ENCODE peak calls at places on chromosomes 13 and 19, in five cellular contexts. Q is AG04450, J is uterus, E is choroid plexus epithelial cell, X is psoas muscle. M is an unnamed sample.

GRCh38 chr13:50016421-50016820 is 1.2 kb downstream of the KCNRG start:
- DNase-seq in Q (no peak), J (no peak), E (peak), X (no peak), M (peak)

GRCh38 chr13:99063952-99064351 is 86.1 kb upstream of the DOCK9 start:
- DNase-seq in Q (no peak), J (no peak), E (peak), X (no peak), M (peak)

GRCh38 chr19:3606174-3606689 is 443 bp downstream of the TBXA2R start:
- DNase-seq in Q (no peak), J (no peak), E (no peak), X (no peak), M (no peak)

GRCh38 chr13:110798595-110798994 is 85.1 kb downstream of the ING1 start:
- DNase-seq in Q (no peak), J (no peak), E (no peak), X (no peak), M (no peak)

GRCh38 chr13:35499131-35500051 is 22.9 kb upstream of the MAB21L1 start:
- DNase-seq in Q (no peak), J (no peak), E (no peak), X (no peak), M (no peak)

GRCh38 chr13:102597029-102598015 is 536 bp downstream of the TPP2 start:
- DNase-seq in Q (no peak), J (peak), E (peak), X (peak), M (peak)

GRCh38 chr19:17183271-17183757 is 31.8 kb upstream of the USE1 start:
- DNase-seq in Q (no peak), J (no peak), E (no peak), X (no peak), M (no peak)

GRCh38 chr13:24097064-24097463 is 63.5 kb upstream of the SPATA13 start:
- DNase-seq in Q (peak), J (no peak), E (peak), X (no peak), M (peak)

GRCh38 chr13:44393391-44393790 is 19.8 kb downstream of the SERP2 start:
- DNase-seq in Q (no peak), J (no peak), E (peak), X (no peak), M (peak)

GRCh38 chr19:48815870-48816501 is 5.2 kb upstream of the BCAT2 start:
- DNase-seq in Q (no peak), J (no peak), E (peak), X (no peak), M (no peak)

DNA sequence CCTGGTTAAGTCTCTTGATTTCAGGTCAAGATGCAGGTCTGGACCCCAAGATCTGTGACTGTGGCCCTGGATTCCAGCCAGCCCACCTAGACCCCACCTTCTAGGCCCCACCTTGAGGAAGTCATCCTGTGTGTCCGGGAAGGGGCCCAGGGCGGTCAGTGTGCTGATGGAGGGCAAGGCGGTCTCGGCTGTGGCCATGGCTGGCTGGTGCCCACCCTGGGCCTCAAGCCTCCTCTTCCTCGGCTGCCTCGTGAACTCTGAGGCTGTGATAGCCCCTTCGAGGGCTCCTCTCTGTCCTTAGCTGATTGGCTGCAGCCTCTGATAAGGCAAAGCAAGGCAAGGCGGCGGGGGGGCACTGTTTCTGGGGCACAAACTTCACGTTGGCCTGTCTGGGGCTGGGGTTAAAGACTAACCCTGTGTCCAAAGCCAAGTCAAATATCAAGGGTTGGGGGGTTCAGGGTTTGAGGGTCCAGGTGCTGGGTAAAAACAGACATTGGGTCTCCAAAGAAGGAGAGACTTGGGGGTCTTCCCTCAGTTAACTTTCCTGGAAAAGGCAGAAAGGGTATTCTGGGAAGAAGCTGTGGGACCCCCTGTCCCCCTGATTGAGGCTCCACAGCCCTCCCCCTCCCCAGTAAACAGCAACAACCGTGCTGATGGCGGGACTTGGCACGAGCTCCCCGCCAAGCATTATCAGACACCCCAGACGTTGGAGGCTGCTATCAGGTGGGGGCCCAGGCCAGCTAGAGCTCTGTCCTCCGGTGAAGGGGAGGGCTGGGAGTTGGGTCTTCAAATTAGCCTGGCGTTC is at the start of gene KLF1:
- DNase-seq in Q (no peak), J (no peak), E (no peak), X (no peak), M (no peak)
- TF ChIP-seq CTCF in Q (no peak), J (no peak), E (no peak), X (no peak), M (no peak)

GRCh38 chr19:39499082-39499642 is 415 bp downstream of the DLL3 start:
- DNase-seq in Q (no peak), J (no peak), E (peak), X (no peak), M (no peak)
- H3K4me3 ChIP-seq in Q (no peak), J (no peak), E (no peak), X (peak), M (no peak)

DNA sequence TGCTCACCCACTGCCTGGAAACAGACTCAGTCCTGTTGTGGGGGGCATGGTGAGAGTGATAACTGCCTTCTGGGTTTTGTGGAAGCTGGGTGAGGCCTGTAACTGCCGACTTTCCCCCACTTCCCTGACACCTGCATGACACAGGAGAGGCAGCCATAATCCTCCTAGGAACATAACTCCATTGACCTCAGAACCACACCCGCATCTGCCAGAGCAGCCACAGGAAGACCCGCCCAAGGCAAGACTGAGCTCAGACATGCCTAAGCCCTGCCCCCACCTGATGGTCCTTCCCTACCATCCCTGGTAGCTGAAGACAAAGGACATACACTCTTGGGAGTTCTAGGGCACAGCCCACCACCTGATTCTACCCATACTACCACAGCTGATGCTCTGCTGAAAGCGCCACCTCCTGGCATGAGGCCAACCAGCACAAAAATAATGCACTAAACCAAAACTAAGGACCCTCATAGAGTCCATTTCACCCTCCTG is 326.7 kb downstream of the RBM26 start:
- DNase-seq in Q (no peak), J (no peak), E (no peak), X (no peak), M (no peak)
- TF ChIP-seq CTCF in Q (no peak), J (no peak), E (no peak), X (no peak), M (no peak)

DNA sequence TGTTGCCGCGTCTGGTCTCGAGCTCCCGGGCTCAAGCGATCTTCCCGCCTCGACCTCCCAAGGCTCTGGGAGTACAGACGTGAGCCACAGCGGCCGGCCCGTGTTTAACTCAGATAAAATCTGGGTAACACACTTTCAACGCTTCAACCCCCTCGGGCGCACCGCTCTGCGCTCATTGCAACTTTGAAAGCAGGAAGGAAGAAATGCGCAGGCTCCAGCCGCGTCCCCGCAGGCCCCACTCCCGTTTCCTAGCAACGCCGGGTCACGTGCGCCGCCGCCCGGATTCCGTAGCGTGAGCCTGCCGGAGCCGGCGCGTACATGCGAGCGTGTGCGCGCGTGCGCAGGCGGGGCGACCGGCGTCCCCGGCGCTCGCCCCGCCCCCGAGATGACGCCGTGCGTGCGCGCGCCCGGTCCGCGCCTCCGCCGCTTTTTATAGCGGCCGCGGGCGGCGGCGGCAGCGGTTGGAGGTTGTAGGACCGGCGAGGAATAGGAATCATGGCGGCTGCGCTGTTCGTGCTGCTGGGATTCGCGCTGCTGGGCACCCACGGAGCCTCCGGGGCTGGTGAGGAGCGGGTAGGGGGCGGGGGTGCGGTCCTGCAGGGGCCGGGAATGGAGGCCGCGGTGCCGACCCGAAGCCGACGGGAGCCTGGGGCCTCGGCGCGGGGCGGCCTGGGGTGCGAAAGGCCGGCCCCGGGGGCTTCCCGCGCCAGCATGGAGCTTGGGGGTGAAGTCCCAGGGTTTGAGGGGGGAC is at the start of gene BSG:
- DNase-seq in Q (peak), J (peak), E (peak), X (peak), M (peak)
- H3K4me3 ChIP-seq in Q (peak), J (peak), E (peak), X (peak), M (peak)

DNA sequence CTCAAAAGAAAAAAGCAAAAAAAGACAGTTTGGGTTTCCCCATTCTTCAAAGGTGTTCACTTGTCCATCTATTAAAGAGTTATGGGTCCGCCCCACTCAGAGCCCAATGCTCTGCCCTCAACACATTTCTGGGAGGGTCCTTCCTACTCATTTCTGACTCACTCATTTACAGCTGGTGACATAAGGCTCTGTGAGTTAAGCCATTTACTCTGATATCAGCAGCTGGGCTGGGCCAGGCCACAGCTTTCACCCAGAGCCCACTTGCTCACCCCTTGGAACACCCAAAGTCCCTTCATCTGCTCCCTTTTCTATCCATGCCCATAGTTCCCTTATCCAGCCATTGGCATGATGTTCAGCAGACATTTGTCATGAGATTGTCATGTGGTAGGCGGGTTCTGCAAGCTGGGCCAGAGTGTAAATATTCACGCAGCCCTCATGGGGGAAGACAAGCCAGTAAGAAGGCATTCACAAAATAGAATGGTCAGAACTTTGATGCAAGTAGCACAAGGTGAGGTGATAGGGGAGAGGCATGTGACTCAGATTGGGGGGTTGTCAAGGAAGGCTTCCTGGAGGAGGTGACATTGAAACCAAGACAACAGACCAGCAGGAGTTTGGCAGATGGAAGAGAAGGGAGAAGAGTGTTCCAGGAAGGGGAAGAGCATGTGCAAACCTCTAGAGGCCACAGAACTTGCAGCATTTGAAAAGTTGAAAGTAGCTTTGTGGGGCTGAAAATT is 5.9 kb downstream of the MAST1 start:
- DNase-seq in Q (no peak), J (no peak), E (no peak), X (no peak), M (no peak)
- TF ChIP-seq CTCF in Q (no peak), J (no peak), E (no peak), X (no peak), M (no peak)